ENCODE peak calls at places on chromosome 12, in six cellular contexts. C is IMR-90, T is astrocyte of the spinal cord, G is GM23338, B is left lung, Q is psoas muscle. S is an unnamed sample.

GRCh38 chr12:90974286-90974685 is 19.3 kb upstream of the CCER1 start:
- DNase-seq in C (peak), T (peak), G (no peak), B (no peak), Q (no peak), S (no peak)

GRCh38 chr12:68269727-68270126 is 16.3 kb upstream of the IL22 start:
- DNase-seq in C (no peak), T (no peak), G (no peak), B (no peak), Q (no peak), S (no peak)

GRCh38 chr12:120961604-120962486 is 16.5 kb upstream of the HNF1A start:
- DNase-seq in C (no peak), T (no peak), G (peak), B (peak), Q (no peak), S (no peak)

GRCh38 chr12:26318661-26319068 is 123.3 kb downstream of the SSPN start:
- DNase-seq in C (peak), T (peak), G (no peak), B (peak), Q (peak), S (no peak)

GRCh38 chr12:117166107-117166506 is 24.2 kb downstream of the FBXO21 start:
- DNase-seq in C (no peak), T (no peak), G (no peak), B (no peak), Q (no peak), S (no peak)

GRCh38 chr12:29961231-29961630 is 177.5 kb upstream of the TMTC1 start:
- DNase-seq in C (peak), T (peak), G (no peak), B (no peak), Q (no peak), S (no peak)

GRCh38 chr12:122057007-122057735 is 21.4 kb upstream of the MLXIP start:
- DNase-seq in C (no peak), T (no peak), G (no peak), B (no peak), Q (no peak), S (no peak)

GRCh38 chr12:110102255-110102654 is 21.9 kb upstream of the IFT81 start:
- DNase-seq in C (peak), T (peak), G (peak), B (no peak), Q (no peak), S (peak)

GRCh38 chr12:56838602-56839488 is 75.7 kb downstream of the HSD17B6 start:
- DNase-seq in C (no peak), T (peak), G (no peak), B (no peak), Q (no peak), S (no peak)

GRCh38 chr12:91511795-91512420 is 329.3 kb upstream of the DCN start:
- DNase-seq in C (no peak), T (no peak), G (peak), B (no peak), Q (no peak), S (no peak)

GRCh38 chr12:14846042-14846587 is 2.8 kb upstream of the ART4 start:
- DNase-seq in C (no peak), T (peak), G (no peak), B (no peak), Q (no peak), S (no peak)

GRCh38 chr12:96239711-96240234 is 45.6 kb downstream of the ELK3 start:
- DNase-seq in C (no peak), T (no peak), G (no peak), B (peak), Q (no peak), S (no peak)

GRCh38 chr12:54993181-54993835 is 8.7 kb upstream of the TESPA1 start:
- DNase-seq in C (peak), T (peak), G (peak), B (no peak), Q (no peak), S (peak)

GRCh38 chr12:90953956-90954421 is 987 bp downstream of the CCER1 start:
- DNase-seq in C (no peak), T (no peak), G (peak), B (no peak), Q (no peak), S (no peak)

GRCh38 chr12:28313631-28314030 is 123.4 kb downstream of the CCDC91 start:
- DNase-seq in C (peak), T (peak), G (no peak), B (no peak), Q (no peak), S (peak)

GRCh38 chr12:6953417-6954315 is 2.5 kb downstream of the PTPN6 start:
- DNase-seq in C (no peak), T (no peak), G (no peak), B (peak), Q (peak), S (no peak)

GRCh38 chr12:116861331-116861730 is 19.9 kb downstream of the HRK start:
- DNase-seq in C (peak), T (peak), G (no peak), B (no peak), Q (peak), S (no peak)

GRCh38 chr12:67394600-67394999 is 125.4 kb downstream of the CAND1 start:
- DNase-seq in C (peak), T (peak), G (peak), B (no peak), Q (peak), S (peak)

GRCh38 chr12:75526655-75527511 is 15.5 kb upstream of the KRR1 start:
- DNase-seq in C (peak), T (peak), G (peak), B (no peak), Q (no peak), S (peak)

GRCh38 chr12:27024291-27024690 is 1.9 kb downstream of the MED21 start:
- DNase-seq in C (peak), T (no peak), G (no peak), B (no peak), Q (no peak), S (no peak)

GRCh38 chr12:21248679-21249078 is 86.0 kb downstream of the SLCO1A2 start:
- DNase-seq in C (no peak), T (peak), G (peak), B (no peak), Q (no peak), S (peak)

GRCh38 chr12:26402648-26403047 is 207.3 kb downstream of the SSPN start:
- DNase-seq in C (no peak), T (no peak), G (peak), B (peak), Q (no peak), S (no peak)

GRCh38 chr12:16605666-16606116 is 271 bp downstream of the LMO3 start:
- DNase-seq in C (peak), T (no peak), G (peak), B (no peak), Q (no peak), S (no peak)

GRCh38 chr12:16606201-16606849 is 363 bp upstream of the LMO3 start:
- DNase-seq in C (peak), T (peak), G (peak), B (no peak), Q (peak), S (no peak)

GRCh38 chr12:16604853-16605252 is 1.1 kb downstream of the LMO3 start:
- DNase-seq in C (no peak), T (no peak), G (peak), B (no peak), Q (no peak), S (no peak)

GRCh38 chr12:16606936-16607335 is 974 bp upstream of the LMO3 start:
- DNase-seq in C (no peak), T (no peak), G (peak), B (no peak), Q (no peak), S (no peak)

DNA sequence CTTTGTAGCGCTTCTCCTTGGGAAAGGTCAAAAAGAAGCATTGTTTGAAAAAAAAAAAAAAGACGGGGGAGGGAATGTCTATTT is at the start of gene LMO3:
- DNase-seq in C (no peak), T (no peak), G (no peak), B (no peak), Q (no peak), S (no peak)
- H3K4me3 ChIP-seq in C (peak), T (peak), G (peak), B (peak), Q (peak), S (peak)

GRCh38 chr12:92927055-92927435 is 2.0 kb downstream of the EEA1 start:
- DNase-seq in C (peak), T (peak), G (peak), B (no peak), Q (no peak), S (no peak)
- H3K4me3 ChIP-seq in C (peak), T (peak), G (peak), B (peak), Q (peak), S (peak)

GRCh38 chr12:124941170-124941527 is 26.7 kb upstream of the UBC start:
- DNase-seq in C (no peak), T (no peak), G (no peak), B (no peak), Q (no peak), S (no peak)
- H3K4me3 ChIP-seq in C (no peak), T (peak), G (peak), B (no peak), Q (peak), S (peak)

GRCh38 chr12:47307680-47308399 is 228.1 kb upstream of the AMIGO2 start:
- DNase-seq in C (peak), T (peak), G (peak), B (peak), Q (no peak), S (peak)
- H3K4me3 ChIP-seq in C (no peak), T (no peak), G (no peak), B (no peak), Q (no peak), S (no peak)

GRCh38 chr12:11795910-11796459 is 146.5 kb downstream of the ETV6 start:
- DNase-seq in C (peak), T (peak), G (peak), B (no peak), Q (no peak), S (peak)

GRCh38 chr12:11793896-11794295 is 144.4 kb downstream of the ETV6 start:
- DNase-seq in C (peak), T (peak), G (no peak), B (no peak), Q (no peak), S (no peak)

GRCh38 chr12:11794751-11795150 is 145.3 kb downstream of the ETV6 start:
- DNase-seq in C (no peak), T (no peak), G (no peak), B (no peak), Q (no peak), S (no peak)

GRCh38 chr12:11794311-11794710 is 144.8 kb downstream of the ETV6 start:
- DNase-seq in C (no peak), T (no peak), G (no peak), B (no peak), Q (peak), S (no peak)

DNA sequence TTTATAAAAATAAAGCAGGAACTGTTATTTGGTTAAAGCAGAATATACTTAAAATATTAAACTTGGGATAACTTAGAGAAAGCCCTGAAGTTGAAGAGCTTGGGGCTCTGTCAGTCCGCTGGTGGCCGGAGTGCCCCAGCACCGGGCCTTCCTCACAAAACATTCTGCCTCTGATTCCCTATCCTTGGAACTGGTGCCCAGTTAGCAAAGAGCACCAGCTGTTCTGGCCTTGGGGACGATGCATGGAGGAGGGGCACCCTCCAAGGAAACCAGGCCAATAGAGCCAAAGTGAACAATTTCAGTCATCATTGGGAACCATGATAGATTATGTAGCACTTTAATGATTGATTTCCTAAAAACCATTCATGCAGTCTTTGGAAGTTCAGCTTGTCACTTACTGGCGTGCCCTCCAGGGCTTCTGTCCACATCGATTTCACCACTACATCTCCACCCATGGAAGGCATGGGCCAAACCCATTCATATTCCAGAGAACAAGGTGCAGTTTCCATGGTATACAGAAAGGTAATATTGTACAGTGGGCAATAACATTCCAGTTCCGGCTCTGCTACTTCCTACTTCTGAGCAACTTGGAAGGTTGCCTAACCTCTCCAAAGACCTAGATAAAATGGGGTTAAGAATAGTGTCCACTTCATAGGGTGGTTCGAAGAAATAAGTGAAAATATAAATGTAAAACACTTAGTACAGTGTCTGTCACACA is 145.9 kb downstream of the ETV6 start:
- DNase-seq in C (no peak), T (no peak), G (no peak), B (no peak), Q (no peak), S (no peak)
- H3K4me3 ChIP-seq in C (no peak), T (no peak), G (no peak), B (no peak), Q (no peak), S (no peak)

GRCh38 chr12:5434647-5434968 is 2.7 kb downstream of the NTF3 start:
- DNase-seq in C (no peak), T (no peak), G (no peak), B (no peak), Q (no peak), S (no peak)
- H3K4me3 ChIP-seq in C (peak), T (no peak), G (peak), B (no peak), Q (no peak), S (no peak)

GRCh38 chr12:51954465-51955361 is 3.2 kb downstream of the ACVR1B start:
- DNase-seq in C (no peak), T (no peak), G (no peak), B (no peak), Q (no peak), S (no peak)

GRCh38 chr12:51953011-51953568 is 1.6 kb downstream of the ACVR1B start:
- DNase-seq in C (no peak), T (no peak), G (no peak), B (no peak), Q (no peak), S (no peak)

GRCh38 chr12:51953925-51954324 is 2.4 kb downstream of the ACVR1B start:
- DNase-seq in C (no peak), T (no peak), G (no peak), B (no peak), Q (no peak), S (no peak)

GRCh38 chr12:51958542-51958941 is 7.0 kb downstream of the ACVR1B start:
- DNase-seq in C (no peak), T (no peak), G (no peak), B (no peak), Q (no peak), S (no peak)

DNA sequence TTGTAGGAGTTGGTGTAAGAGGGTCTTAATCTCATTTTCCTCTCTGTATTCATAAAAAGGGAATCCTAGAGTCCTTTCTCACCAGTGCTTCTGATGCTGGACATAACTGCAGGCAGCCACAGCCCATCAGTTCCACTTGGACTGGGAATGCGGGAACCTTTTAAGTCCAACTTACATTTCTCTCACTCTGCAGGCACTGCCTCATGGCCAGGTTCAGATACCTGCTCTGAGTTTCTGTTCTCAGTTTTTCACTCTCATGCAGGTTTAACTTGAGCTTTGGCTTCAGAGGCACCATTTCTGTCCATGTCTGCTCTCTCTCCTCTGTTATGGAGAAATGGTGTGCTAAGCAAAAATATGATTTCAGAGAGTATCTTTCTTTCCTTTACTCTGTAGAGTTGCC is 4.2 kb downstream of the ACVR1B start:
- DNase-seq in C (no peak), T (no peak), G (no peak), B (no peak), Q (no peak), S (no peak)
- H3K4me3 ChIP-seq in C (no peak), T (no peak), G (no peak), B (no peak), Q (peak), S (no peak)

GRCh38 chr12:41548926-41549325 is 360.8 kb downstream of the PDZRN4 start:
- DNase-seq in C (no peak), T (no peak), G (no peak), B (no peak), Q (no peak), S (no peak)
- H3K4me3 ChIP-seq in C (no peak), T (no peak), G (no peak), B (no peak), Q (no peak), S (no peak)

DNA sequence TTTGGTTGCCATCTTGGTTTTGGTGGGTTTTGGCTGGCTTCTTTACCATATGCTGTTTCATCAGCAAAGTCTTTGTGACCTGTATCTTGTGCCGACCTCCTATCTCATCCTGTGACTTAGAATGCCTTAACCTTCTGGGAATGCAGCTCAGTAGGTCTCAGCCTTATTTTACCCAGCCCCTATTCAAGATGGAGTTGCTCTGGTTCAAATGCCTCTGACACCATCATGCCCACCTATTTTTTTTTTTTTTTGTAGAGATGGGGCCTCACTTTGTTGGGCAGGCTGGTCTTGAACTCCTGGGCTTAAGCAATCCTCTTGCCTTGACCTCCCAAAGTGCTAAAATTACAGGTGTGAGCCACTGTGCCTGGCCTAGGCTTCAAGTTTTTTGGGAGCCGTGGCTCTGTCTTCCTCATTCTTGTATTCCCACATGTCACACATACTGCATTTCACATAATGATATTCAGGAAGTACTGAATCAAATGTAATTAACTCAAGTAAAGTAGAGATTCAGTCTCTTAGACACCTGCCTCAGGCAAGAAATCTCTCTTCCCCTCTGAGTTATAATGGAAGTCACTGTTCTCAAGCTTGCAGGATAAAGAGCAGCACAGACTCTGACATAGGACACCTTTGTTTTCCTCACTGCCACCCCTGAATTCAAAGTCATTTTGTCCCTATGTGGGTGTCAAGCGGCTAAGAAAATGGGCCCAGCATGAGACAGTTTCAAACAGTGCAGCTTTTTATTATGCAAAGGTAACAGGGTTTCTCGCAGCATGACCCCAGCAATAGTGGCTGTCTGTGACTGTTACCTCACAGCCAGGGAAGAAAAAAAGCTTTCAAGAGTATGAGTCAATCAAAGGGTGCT is 159.0 kb downstream of the PTPN11 start:
- DNase-seq in C (no peak), T (no peak), G (peak), B (no peak), Q (no peak), S (no peak)
- H3K4me3 ChIP-seq in C (no peak), T (no peak), G (no peak), B (no peak), Q (no peak), S (no peak)

DNA sequence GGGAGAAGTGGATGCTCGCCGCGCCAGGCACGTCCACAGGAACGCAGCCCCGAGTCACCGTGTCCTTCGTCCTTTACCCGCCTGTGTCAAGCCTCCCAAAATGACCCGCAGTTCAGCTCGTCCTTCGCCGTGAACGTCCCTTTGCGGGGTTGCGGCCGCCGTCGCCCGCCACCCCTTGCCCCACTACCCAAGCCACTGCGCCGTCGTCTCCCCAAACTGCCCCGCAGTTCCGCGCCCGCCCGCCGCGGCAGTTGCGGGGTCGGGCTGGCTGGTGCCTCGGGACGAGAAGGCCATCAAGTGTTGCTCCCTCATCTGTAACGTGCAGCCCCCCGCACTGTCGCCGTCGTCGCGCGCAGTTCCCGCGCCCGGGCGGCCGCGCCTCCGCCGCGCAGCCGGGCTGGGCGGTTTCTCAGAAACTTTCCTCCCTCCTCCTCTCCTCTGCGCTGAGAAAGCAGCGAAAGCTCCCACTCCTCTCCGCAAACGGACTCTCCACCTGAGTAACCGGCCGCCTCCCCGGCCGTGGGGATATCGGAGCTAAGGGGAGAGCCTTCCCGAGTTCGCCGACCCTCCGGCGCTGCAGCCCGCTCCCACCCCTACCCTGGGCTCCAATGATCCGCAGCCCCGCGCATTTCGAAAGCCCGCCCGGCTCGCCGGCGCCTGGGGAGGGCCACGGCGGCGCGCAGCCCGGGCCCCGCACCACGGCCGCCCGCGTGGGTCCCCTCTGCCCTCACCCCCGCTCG is 6.7 kb downstream of the CDKN1B start:
- DNase-seq in C (peak), T (peak), G (peak), B (peak), Q (peak), S (no peak)
- H3K4me3 ChIP-seq in C (peak), T (peak), G (peak), B (peak), Q (peak), S (peak)